ENCODE peak calls at places on chromosomes 7 and 10, in six cellular contexts. One of them, this sample, is unnamed.

GRCh38 chr7:36642414-36642813 is 81.9 kb downstream of the AOAH start:
- DNase-seq in activated naive CD8-positive, alpha-beta T cell treated with anti-CD3 and anti-CD28 coated beads for 36 hours: no peak
- DNase-seq in T-helper 2 cell: no peak
- DNase-seq in LoVo: no peak
- DNase-seq in adrenal gland: no peak
- DNase-seq in mammary epithelial cell: no peak
- DNase-seq in this sample: no peak

GRCh38 chr7:38881947-38882684 is 26.9 kb downstream of the VPS41 start:
- DNase-seq in activated naive CD8-positive, alpha-beta T cell treated with anti-CD3 and anti-CD28 coated beads for 36 hours: no peak
- DNase-seq in T-helper 2 cell: no peak
- DNase-seq in LoVo: no peak
- DNase-seq in adrenal gland: no peak
- DNase-seq in mammary epithelial cell: peak; percentile 65
- DNase-seq in this sample: no peak

GRCh38 chr7:117741962-117742361 is 131.3 kb downstream of the CTTNBP2 start:
- DNase-seq in activated naive CD8-positive, alpha-beta T cell treated with anti-CD3 and anti-CD28 coated beads for 36 hours: no peak
- DNase-seq in T-helper 2 cell: no peak
- DNase-seq in LoVo: no peak
- DNase-seq in adrenal gland: no peak
- DNase-seq in mammary epithelial cell: no peak
- DNase-seq in this sample: no peak

GRCh38 chr7:23490357-23491131 is 20.3 kb upstream of the IGF2BP3 start:
- DNase-seq in activated naive CD8-positive, alpha-beta T cell treated with anti-CD3 and anti-CD28 coated beads for 36 hours: peak; percentile 52
- DNase-seq in T-helper 2 cell: peak; percentile 51
- DNase-seq in LoVo: no peak
- DNase-seq in adrenal gland: peak; percentile 68
- DNase-seq in mammary epithelial cell: no peak
- DNase-seq in this sample: no peak

GRCh38 chr7:1508277-1508758 is 4.1 kb upstream of the INTS1 start:
- DNase-seq in activated naive CD8-positive, alpha-beta T cell treated with anti-CD3 and anti-CD28 coated beads for 36 hours: no peak
- DNase-seq in T-helper 2 cell: no peak
- DNase-seq in LoVo: no peak
- DNase-seq in adrenal gland: no peak
- DNase-seq in mammary epithelial cell: no peak
- DNase-seq in this sample: no peak

GRCh38 chr7:4134631-4135030 is 547.5 kb upstream of the FOXK1 start:
- DNase-seq in activated naive CD8-positive, alpha-beta T cell treated with anti-CD3 and anti-CD28 coated beads for 36 hours: no peak
- DNase-seq in T-helper 2 cell: no peak
- DNase-seq in LoVo: no peak
- DNase-seq in adrenal gland: no peak
- DNase-seq in mammary epithelial cell: no peak
- DNase-seq in this sample: peak; percentile 83

GRCh38 chr10:118041316-118041715 is 5.4 kb downstream of the RAB11FIP2 start:
- DNase-seq in activated naive CD8-positive, alpha-beta T cell treated with anti-CD3 and anti-CD28 coated beads for 36 hours: no peak
- DNase-seq in T-helper 2 cell: no peak
- DNase-seq in LoVo: no peak
- DNase-seq in adrenal gland: no peak
- DNase-seq in mammary epithelial cell: peak; percentile 11
- DNase-seq in this sample: no peak

GRCh38 chr7:22781230-22781711 is 41.4 kb downstream of the TOMM7 start:
- DNase-seq in activated naive CD8-positive, alpha-beta T cell treated with anti-CD3 and anti-CD28 coated beads for 36 hours: no peak
- DNase-seq in T-helper 2 cell: no peak
- DNase-seq in LoVo: no peak
- DNase-seq in adrenal gland: no peak
- DNase-seq in mammary epithelial cell: peak; percentile 18
- DNase-seq in this sample: no peak

GRCh38 chr10:60125928-60126327 is 219.6 kb upstream of the CCDC6 start:
- DNase-seq in activated naive CD8-positive, alpha-beta T cell treated with anti-CD3 and anti-CD28 coated beads for 36 hours: no peak
- DNase-seq in T-helper 2 cell: no peak
- DNase-seq in LoVo: no peak
- DNase-seq in adrenal gland: no peak
- DNase-seq in mammary epithelial cell: no peak
- DNase-seq in this sample: no peak

GRCh38 chr7:151249034-151249731 is 689 bp upstream of the SMARCD3 start:
- DNase-seq in activated naive CD8-positive, alpha-beta T cell treated with anti-CD3 and anti-CD28 coated beads for 36 hours: peak; percentile 36
- DNase-seq in T-helper 2 cell: no peak
- DNase-seq in LoVo: no peak
- DNase-seq in adrenal gland: peak; percentile 75
- DNase-seq in mammary epithelial cell: peak; percentile 31
- DNase-seq in this sample: no peak

GRCh38 chr7:15424468-15424867 is 137.3 kb downstream of the AGMO start:
- DNase-seq in activated naive CD8-positive, alpha-beta T cell treated with anti-CD3 and anti-CD28 coated beads for 36 hours: no peak
- DNase-seq in T-helper 2 cell: no peak
- DNase-seq in LoVo: no peak
- DNase-seq in adrenal gland: no peak
- DNase-seq in mammary epithelial cell: no peak
- DNase-seq in this sample: no peak

GRCh38 chr10:14904864-14905263 is 26.2 kb downstream of the SUV39H2 start:
- DNase-seq in activated naive CD8-positive, alpha-beta T cell treated with anti-CD3 and anti-CD28 coated beads for 36 hours: no peak
- DNase-seq in T-helper 2 cell: no peak
- DNase-seq in LoVo: no peak
- DNase-seq in adrenal gland: no peak
- DNase-seq in mammary epithelial cell: no peak
- DNase-seq in this sample: no peak

GRCh38 chr10:34985823-34986222 is 104.3 kb downstream of the CUL2 start:
- DNase-seq in activated naive CD8-positive, alpha-beta T cell treated with anti-CD3 and anti-CD28 coated beads for 36 hours: no peak
- DNase-seq in T-helper 2 cell: no peak
- DNase-seq in LoVo: peak; percentile 32
- DNase-seq in adrenal gland: no peak
- DNase-seq in mammary epithelial cell: no peak
- DNase-seq in this sample: no peak

GRCh38 chr10:132407846-132408278 is 10.9 kb downstream of the PWWP2B start:
- DNase-seq in activated naive CD8-positive, alpha-beta T cell treated with anti-CD3 and anti-CD28 coated beads for 36 hours: no peak
- DNase-seq in T-helper 2 cell: no peak
- DNase-seq in LoVo: no peak
- DNase-seq in adrenal gland: peak; percentile 80
- DNase-seq in mammary epithelial cell: peak; percentile 75
- DNase-seq in this sample: no peak